ENCODE peak calls at places on chromosome 6, in six cellular contexts. One of them, this sample, is unnamed.

GRCh38 chr6:102907181-102907580 is 1513.7 kb downstream of the GRIK2 start:
- DNase-seq in transverse colon: no peak
- DNase-seq in GM12892: no peak
- DNase-seq in sigmoid colon: no peak
- DNase-seq in K562: no peak
- DNase-seq in HCT116: no peak
- DNase-seq in this sample: no peak

GRCh38 chr6:46138281-46138680 is 8.5 kb downstream of the ENPP4 start:
- DNase-seq in transverse colon: no peak
- DNase-seq in sigmoid colon: no peak
- DNase-seq in GM12892: no peak
- DNase-seq in HCT116: no peak
- DNase-seq in K562: no peak
- DNase-seq in this sample: no peak

GRCh38 chr6:158769696-158770446 is 49.3 kb downstream of the EZR start:
- DNase-seq in HCT116: no peak
- DNase-seq in GM12892: no peak
- DNase-seq in K562: no peak
- DNase-seq in sigmoid colon: peak
- DNase-seq in transverse colon: no peak
- DNase-seq in this sample: no peak

GRCh38 chr6:100948381-100949133 is 67.4 kb upstream of the ASCC3 start:
- DNase-seq in HCT116: no peak
- DNase-seq in sigmoid colon: no peak
- DNase-seq in K562: no peak
- DNase-seq in GM12892: no peak
- DNase-seq in transverse colon: no peak
- DNase-seq in this sample: no peak

GRCh38 chr6:124869412-124869811 is 92.8 kb upstream of the RNF217 start:
- DNase-seq in HCT116: no peak
- DNase-seq in K562: no peak
- DNase-seq in sigmoid colon: no peak
- DNase-seq in GM12892: no peak
- DNase-seq in transverse colon: no peak
- DNase-seq in this sample: no peak

GRCh38 chr6:90219168-90219985 is 77.3 kb downstream of the BACH2 start:
- DNase-seq in sigmoid colon: peak
- DNase-seq in GM12892: no peak
- DNase-seq in K562: no peak
- DNase-seq in transverse colon: peak
- DNase-seq in HCT116: no peak
- DNase-seq in this sample: no peak

GRCh38 chr6:137832110-137832509 is 34.9 kb upstream of the TNFAIP3 start:
- DNase-seq in GM12892: no peak
- DNase-seq in transverse colon: no peak
- DNase-seq in K562: no peak
- DNase-seq in HCT116: peak
- DNase-seq in sigmoid colon: no peak
- DNase-seq in this sample: no peak

GRCh38 chr6:36633915-36634314 is 39.8 kb downstream of the SRSF3 start:
- DNase-seq in sigmoid colon: no peak
- DNase-seq in K562: no peak
- DNase-seq in HCT116: no peak
- DNase-seq in transverse colon: peak
- DNase-seq in GM12892: no peak
- DNase-seq in this sample: no peak

GRCh38 chr6:6790891-6791290 is 202.4 kb downstream of the LY86 start:
- DNase-seq in K562: no peak
- DNase-seq in GM12892: no peak
- DNase-seq in sigmoid colon: no peak
- DNase-seq in transverse colon: peak
- DNase-seq in HCT116: peak
- DNase-seq in this sample: no peak

GRCh38 chr6:125195526-125195925 is 42.0 kb downstream of the TPD52L1 start:
- DNase-seq in K562: no peak
- DNase-seq in transverse colon: no peak
- DNase-seq in sigmoid colon: no peak
- DNase-seq in HCT116: no peak
- DNase-seq in GM12892: no peak
- DNase-seq in this sample: no peak

GRCh38 chr6:155185544-155185943 is 78.3 kb upstream of the CLDN20 start:
- DNase-seq in K562: no peak
- DNase-seq in transverse colon: peak
- DNase-seq in GM12892: no peak
- DNase-seq in sigmoid colon: no peak
- DNase-seq in HCT116: peak
- DNase-seq in this sample: no peak

GRCh38 chr6:10163159-10163962 is 251.5 kb downstream of the TFAP2A start:
- DNase-seq in K562: no peak
- DNase-seq in HCT116: no peak
- DNase-seq in GM12892: no peak
- DNase-seq in transverse colon: no peak
- DNase-seq in sigmoid colon: no peak
- DNase-seq in this sample: no peak

GRCh38 chr6:135870722-135871121 is 19.2 kb downstream of the PDE7B start:
- DNase-seq in sigmoid colon: no peak
- DNase-seq in transverse colon: no peak
- DNase-seq in K562: no peak
- DNase-seq in GM12892: no peak
- DNase-seq in HCT116: no peak
- DNase-seq in this sample: no peak

GRCh38 chr6:44119704-44120262 is 7.5 kb downstream of the MRPL14 start:
- DNase-seq in HCT116: no peak
- DNase-seq in GM12892: no peak
- DNase-seq in K562: no peak
- DNase-seq in transverse colon: no peak
- DNase-seq in sigmoid colon: no peak
- DNase-seq in this sample: no peak

GRCh38 chr6:168031411-168032382 is 34.2 kb downstream of the KIF25 start:
- DNase-seq in sigmoid colon: no peak
- DNase-seq in GM12892: no peak
- DNase-seq in K562: no peak
- DNase-seq in HCT116: no peak
- DNase-seq in transverse colon: no peak
- DNase-seq in this sample: no peak

GRCh38 chr6:117195728-117196127 is 69.6 kb upstream of the VGLL2 start:
- DNase-seq in HCT116: no peak
- DNase-seq in K562: no peak
- DNase-seq in sigmoid colon: no peak
- DNase-seq in transverse colon: no peak
- DNase-seq in GM12892: no peak
- DNase-seq in this sample: no peak

GRCh38 chr6:26520840-26521484 is 17.2 kb upstream of the HMGN4 start:
- DNase-seq in GM12892: peak
- DNase-seq in HCT116: peak
- DNase-seq in transverse colon: peak
- DNase-seq in K562: peak
- DNase-seq in sigmoid colon: peak
- DNase-seq in this sample: peak
- TF ChIP-seq POLR2AphosphoS5 in GM12892: no peak
- TF ChIP-seq POLR2AphosphoS5 in HCT116: peak
- TF ChIP-seq POLR2AphosphoS5 in transverse colon: peak
- TF ChIP-seq POLR2AphosphoS5 in K562: peak
- TF ChIP-seq POLR2AphosphoS5 in sigmoid colon: peak
- TF ChIP-seq POLR2AphosphoS5 in this sample: no peak

GRCh38 chr6:13328076-13328874 is at the start of gene TBC1D7:
- DNase-seq in sigmoid colon: peak
- DNase-seq in transverse colon: peak
- DNase-seq in HCT116: peak
- DNase-seq in GM12892: peak
- DNase-seq in K562: peak
- DNase-seq in this sample: no peak
- TF ChIP-seq POLR2AphosphoS5 in sigmoid colon: peak
- TF ChIP-seq POLR2AphosphoS5 in transverse colon: peak
- TF ChIP-seq POLR2AphosphoS5 in HCT116: peak
- TF ChIP-seq POLR2AphosphoS5 in GM12892: peak
- TF ChIP-seq POLR2AphosphoS5 in K562: peak
- TF ChIP-seq POLR2AphosphoS5 in this sample: peak

DNA sequence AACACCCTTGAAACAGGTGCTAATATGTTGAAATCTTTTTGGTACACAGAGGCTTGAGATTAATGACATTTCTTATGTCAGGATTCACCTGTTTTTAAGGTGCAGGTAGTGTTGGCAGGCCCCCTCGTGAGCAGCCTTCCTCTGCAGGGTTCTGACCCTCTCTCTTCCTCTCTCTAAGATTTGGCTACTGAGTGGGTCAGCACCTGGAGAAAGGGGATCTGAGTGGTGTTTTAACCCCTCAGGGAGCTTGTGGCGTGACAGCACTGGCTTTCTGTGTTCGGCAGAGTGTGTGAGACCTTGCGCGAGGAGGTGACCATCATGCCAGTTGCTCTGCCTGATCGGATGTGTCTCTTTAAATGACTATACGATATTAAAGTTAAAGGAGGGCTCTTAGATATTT is 37.1 kb downstream of the HIVEP1 start:
- DNase-seq in HCT116: no peak
- DNase-seq in transverse colon: no peak
- DNase-seq in K562: no peak
- DNase-seq in sigmoid colon: no peak
- DNase-seq in GM12892: no peak
- DNase-seq in this sample: no peak
- TF ChIP-seq POLR2AphosphoS5 in HCT116: no peak
- TF ChIP-seq POLR2AphosphoS5 in transverse colon: no peak
- TF ChIP-seq POLR2AphosphoS5 in K562: no peak
- TF ChIP-seq POLR2AphosphoS5 in sigmoid colon: no peak
- TF ChIP-seq POLR2AphosphoS5 in GM12892: peak
- TF ChIP-seq POLR2AphosphoS5 in this sample: no peak

GRCh38 chr6:35047265-35048011 is 93.7 kb downstream of the TCP11 start:
- DNase-seq in HCT116: no peak
- DNase-seq in sigmoid colon: peak
- DNase-seq in transverse colon: peak
- DNase-seq in K562: no peak
- DNase-seq in GM12892: no peak
- DNase-seq in this sample: no peak
- TF ChIP-seq POLR2AphosphoS5 in HCT116: no peak
- TF ChIP-seq POLR2AphosphoS5 in sigmoid colon: peak
- TF ChIP-seq POLR2AphosphoS5 in transverse colon: no peak
- TF ChIP-seq POLR2AphosphoS5 in K562: no peak
- TF ChIP-seq POLR2AphosphoS5 in GM12892: no peak
- TF ChIP-seq POLR2AphosphoS5 in this sample: no peak

GRCh38 chr6:84415517-84415916 is 188.1 kb upstream of the CEP162 start:
- DNase-seq in HCT116: no peak
- DNase-seq in transverse colon: no peak
- DNase-seq in K562: no peak
- DNase-seq in sigmoid colon: no peak
- DNase-seq in GM12892: no peak
- DNase-seq in this sample: no peak

GRCh38 chr6:84414531-84414930 is 187.1 kb upstream of the CEP162 start:
- DNase-seq in transverse colon: no peak
- DNase-seq in GM12892: no peak
- DNase-seq in K562: no peak
- DNase-seq in sigmoid colon: no peak
- DNase-seq in HCT116: no peak
- DNase-seq in this sample: no peak

GRCh38 chr6:84415068-84415467 is 187.6 kb upstream of the CEP162 start:
- DNase-seq in HCT116: no peak
- DNase-seq in GM12892: no peak
- DNase-seq in K562: no peak
- DNase-seq in transverse colon: no peak
- DNase-seq in sigmoid colon: no peak
- DNase-seq in this sample: no peak

GRCh38 chr6:84417261-84417660 is 189.8 kb upstream of the CEP162 start:
- DNase-seq in HCT116: no peak
- DNase-seq in sigmoid colon: no peak
- DNase-seq in K562: no peak
- DNase-seq in GM12892: no peak
- DNase-seq in transverse colon: no peak
- DNase-seq in this sample: no peak

DNA sequence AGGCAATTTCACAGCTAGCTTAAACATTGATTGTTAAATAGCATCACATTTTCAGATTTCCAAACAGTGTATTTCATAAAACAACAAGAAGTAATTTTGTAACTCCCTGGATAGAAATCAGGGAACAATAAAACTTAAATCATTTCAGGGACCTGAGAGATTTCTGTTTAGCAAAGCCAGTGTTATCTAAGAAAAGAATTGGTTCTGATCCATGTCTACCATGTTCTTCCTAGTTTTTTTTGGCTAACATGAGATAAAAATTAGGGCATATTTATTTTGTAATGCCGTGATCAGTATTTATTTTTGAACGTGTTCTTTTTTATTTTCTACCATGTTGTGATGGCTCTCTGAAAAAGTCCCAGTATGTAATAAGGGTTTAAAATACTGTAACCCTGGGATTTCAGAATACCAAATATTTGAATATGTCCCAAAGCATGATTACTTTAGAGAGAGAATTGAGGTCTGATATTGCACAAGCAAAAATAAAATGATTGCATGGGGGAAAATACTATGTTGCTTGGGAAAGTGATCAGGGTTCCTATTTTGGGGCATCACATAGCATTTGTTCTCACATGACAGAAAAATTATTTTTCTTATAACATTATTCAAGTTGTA is 188.7 kb upstream of the CEP162 start:
- DNase-seq in K562: no peak
- DNase-seq in sigmoid colon: no peak
- DNase-seq in HCT116: no peak
- DNase-seq in GM12892: no peak
- DNase-seq in transverse colon: no peak
- DNase-seq in this sample: no peak
- TF ChIP-seq POLR2AphosphoS5 in K562: no peak
- TF ChIP-seq POLR2AphosphoS5 in sigmoid colon: no peak
- TF ChIP-seq POLR2AphosphoS5 in HCT116: no peak
- TF ChIP-seq POLR2AphosphoS5 in GM12892: no peak
- TF ChIP-seq POLR2AphosphoS5 in transverse colon: no peak
- TF ChIP-seq POLR2AphosphoS5 in this sample: no peak

GRCh38 chr6:169905041-169905807 is 153.8 kb downstream of the ERMARD start:
- DNase-seq in sigmoid colon: peak
- DNase-seq in transverse colon: no peak
- DNase-seq in HCT116: no peak
- DNase-seq in K562: no peak
- DNase-seq in GM12892: no peak
- DNase-seq in this sample: no peak
- TF ChIP-seq POLR2AphosphoS5 in sigmoid colon: peak
- TF ChIP-seq POLR2AphosphoS5 in transverse colon: no peak
- TF ChIP-seq POLR2AphosphoS5 in HCT116: no peak
- TF ChIP-seq POLR2AphosphoS5 in K562: no peak
- TF ChIP-seq POLR2AphosphoS5 in GM12892: no peak
- TF ChIP-seq POLR2AphosphoS5 in this sample: no peak

DNA sequence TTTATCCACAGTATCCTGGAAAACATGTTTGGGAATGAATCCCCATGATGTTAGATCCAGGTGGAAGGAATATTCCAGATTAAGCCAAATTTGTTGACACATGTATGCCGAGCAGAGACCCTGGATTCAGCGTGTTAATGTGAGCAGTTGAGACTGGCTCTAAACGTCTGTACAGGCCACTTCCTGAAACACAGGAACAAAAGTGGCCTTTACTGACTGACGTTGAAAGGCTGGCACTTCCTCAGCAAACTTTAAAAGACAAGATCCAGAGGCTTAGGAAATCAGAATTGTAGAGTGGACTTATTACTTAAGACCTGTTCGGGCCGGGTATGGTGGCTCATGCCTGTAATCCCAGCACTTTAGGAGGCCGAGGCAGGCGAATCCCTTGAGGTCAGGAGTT is 125.7 kb upstream of the ARID1B start:
- DNase-seq in transverse colon: no peak
- DNase-seq in GM12892: no peak
- DNase-seq in sigmoid colon: no peak
- DNase-seq in K562: no peak
- DNase-seq in HCT116: no peak
- DNase-seq in this sample: no peak
- TF ChIP-seq POLR2AphosphoS5 in transverse colon: no peak
- TF ChIP-seq POLR2AphosphoS5 in GM12892: no peak
- TF ChIP-seq POLR2AphosphoS5 in sigmoid colon: no peak
- TF ChIP-seq POLR2AphosphoS5 in K562: no peak
- TF ChIP-seq POLR2AphosphoS5 in HCT116: no peak
- TF ChIP-seq POLR2AphosphoS5 in this sample: no peak

GRCh38 chr6:15922510-15923307 is 206.2 kb upstream of the MYLIP start:
- DNase-seq in transverse colon: no peak
- DNase-seq in HCT116: no peak
- DNase-seq in GM12892: no peak
- DNase-seq in K562: peak
- DNase-seq in sigmoid colon: no peak
- DNase-seq in this sample: no peak
- TF ChIP-seq POLR2AphosphoS5 in transverse colon: no peak
- TF ChIP-seq POLR2AphosphoS5 in HCT116: no peak
- TF ChIP-seq POLR2AphosphoS5 in GM12892: no peak
- TF ChIP-seq POLR2AphosphoS5 in K562: peak
- TF ChIP-seq POLR2AphosphoS5 in sigmoid colon: no peak
- TF ChIP-seq POLR2AphosphoS5 in this sample: no peak

This sample was measured in SK-N-MC.